ENCODE peak calls at places on chromosome 19, in seven cellular contexts. L is WERI-Rb-1, R is gastrocnemius medialis, N is glutamatergic neuron, M is pancreas, E is IMR-90, W is cardiac fibroblast. I is an unnamed sample.

GRCh38 chr19:10615429-10616023 is 9.8 kb upstream of the SLC44A2 start:
- DNase-seq in M (no peak), W (no peak), E (no peak), L (no peak), R (no peak), N (no peak), I (no peak)

GRCh38 chr19:51493776-51494175 is 7.8 kb downstream of the SIGLEC12 start:
- DNase-seq in N (no peak), R (no peak), W (no peak), M (no peak), E (no peak), L (no peak), I (no peak)

GRCh38 chr19:40283414-40284250 is 1.5 kb downstream of the AKT2 start:
- DNase-seq in W (no peak), N (peak; percentile 62), R (no peak), E (peak; percentile 19), L (no peak), M (peak; percentile 80), I (no peak)

GRCh38 chr19:53182202-53182601 is 11.0 kb downstream of the ZNF665 start:
- DNase-seq in R (no peak), M (no peak), W (peak; percentile 76), E (peak; percentile 66), L (no peak), N (no peak), I (no peak)

GRCh38 chr19:48415395-48415794 is 21.9 kb downstream of the GRIN2D start:
- DNase-seq in E (peak; percentile 36), N (peak; percentile 71), M (peak; percentile 62), R (peak; percentile 52), W (peak; percentile 58), L (peak; percentile 84), I (peak; percentile 65)

GRCh38 chr19:47340477-47341208 is 8.5 kb upstream of the DHX34 start:
- DNase-seq in L (no peak), R (no peak), M (no peak), E (no peak), W (no peak), N (no peak), I (no peak)

GRCh38 chr19:16319466-16319865 is 5.2 kb upstream of the KLF2 start:
- DNase-seq in E (peak; percentile 49), L (no peak), W (peak; percentile 76), M (no peak), N (no peak), R (no peak), I (no peak)

GRCh38 chr19:38049105-38049649 is 142.2 kb downstream of the SIPA1L3 start:
- DNase-seq in W (peak; percentile 68), M (no peak), L (no peak), N (no peak), R (no peak), E (no peak), I (no peak)

GRCh38 chr19:49932731-49933131 is 3.4 kb upstream of the NUP62 start:
- DNase-seq in W (no peak), L (no peak), R (no peak), N (no peak), E (no peak), M (no peak), I (no peak)

GRCh38 chr19:16330368-16330801 is 5.8 kb downstream of the KLF2 start:
- DNase-seq in M (peak; percentile 16), W (peak; percentile 92), L (no peak), R (peak; percentile 43), N (no peak), E (peak; percentile 90), I (no peak)

GRCh38 chr19:44723299-44723951 is 24.5 kb downstream of the CEACAM16 start:
- DNase-seq in N (no peak), R (no peak), E (no peak), W (no peak), M (no peak), L (no peak), I (no peak)

GRCh38 chr19:11673608-11674041 is 65.1 kb downstream of the ZNF823 start:
- DNase-seq in W (peak; percentile 71), N (peak; percentile 91), L (peak; percentile 69), M (peak; percentile 51), R (peak; percentile 16), E (peak; percentile 55), I (peak; percentile 47)

GRCh38 chr19:51123381-51124186 is 1.1 kb upstream of the SIGLEC9 start:
- DNase-seq in M (no peak), L (no peak), E (no peak), R (no peak), N (no peak), W (no peak), I (no peak)

GRCh38 chr19:15575406-15575805 is 39.6 kb upstream of the CYP4F8 start:
- DNase-seq in L (no peak), W (no peak), E (no peak), N (no peak), M (no peak), R (no peak), I (no peak)

GRCh38 chr19:22422220-22422619 is at the start of gene ZNF98:
- DNase-seq in R (peak; percentile 4), N (no peak), L (no peak), M (peak; percentile 44), E (no peak), W (no peak), I (no peak)

GRCh38 chr19:51093066-51093465 is 10.4 kb upstream of the KLK14 start:
- DNase-seq in M (no peak), R (no peak), L (no peak), N (no peak), E (no peak), W (no peak), I (no peak)

GRCh38 chr19:19460761-19461265 is 54.5 kb downstream of the TSSK6 start:
- DNase-seq in M (no peak), L (peak; percentile 28), N (peak; percentile 47), W (peak; percentile 55), E (peak; percentile 30), R (peak; percentile 54), I (peak; percentile 36)

GRCh38 chr19:29639086-29639485 is 26.2 kb upstream of the PLEKHF1 start:
- DNase-seq in N (no peak), L (no peak), E (no peak), M (no peak), R (no peak), W (no peak), I (no peak)

GRCh38 chr19:29634002-29634401 is 27.9 kb downstream of the POP4 start:
- DNase-seq in N (no peak), W (no peak), M (no peak), R (no peak), L (no peak), E (no peak), I (no peak)

GRCh38 chr19:29634731-29635130 is 28.6 kb downstream of the POP4 start:
- DNase-seq in R (no peak), L (no peak), W (no peak), E (no peak), M (no peak), N (no peak), I (no peak)

GRCh38 chr19:29635963-29636362 is 29.3 kb upstream of the PLEKHF1 start:
- DNase-seq in L (no peak), E (no peak), N (no peak), W (no peak), M (no peak), R (no peak), I (no peak)

DNA sequence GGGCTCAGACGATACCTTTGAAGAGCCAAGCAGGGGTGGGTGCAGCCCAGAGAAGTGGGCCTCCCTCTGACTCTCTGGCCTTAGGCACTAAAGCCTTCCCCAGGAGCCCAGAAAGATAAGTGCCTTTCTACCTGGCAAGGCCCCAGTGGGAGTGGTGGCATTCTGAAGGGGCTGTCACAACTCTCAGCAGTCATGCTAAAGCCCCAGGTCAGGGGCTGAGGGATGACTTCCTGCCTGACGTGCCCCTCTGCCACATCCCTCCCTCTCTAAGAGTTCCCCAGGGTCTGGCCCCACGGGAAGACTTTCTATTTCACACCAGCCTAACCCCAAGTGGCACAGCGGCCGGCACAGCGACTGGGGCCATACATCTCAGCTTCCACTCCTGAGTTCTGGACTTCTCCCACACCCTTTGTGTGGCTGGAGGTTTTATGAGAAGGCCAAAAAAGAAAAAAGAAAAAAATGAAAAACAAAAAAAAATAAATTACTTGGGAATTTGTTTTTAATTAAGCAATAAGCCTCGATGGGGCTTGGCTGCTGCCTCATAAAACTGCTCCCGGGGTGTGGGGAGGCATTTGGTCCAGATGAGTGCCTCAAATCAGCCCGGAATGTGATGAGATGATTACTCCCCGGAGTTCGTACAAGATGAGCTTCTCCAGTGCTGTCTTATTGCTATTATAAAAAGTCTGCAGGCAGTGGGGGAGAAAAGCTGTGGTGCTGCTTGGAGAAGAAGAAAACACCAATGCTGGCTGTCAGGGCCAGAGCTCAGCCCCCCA is 28.5 kb upstream of the PLEKHF1 start:
- DNase-seq in E (no peak), W (no peak), M (no peak), N (no peak), L (no peak), R (no peak), I (no peak)
- TF ChIP-seq CTCF in E (no peak), W (no peak), M (no peak), N (no peak), L (no peak), R (no peak), I (no peak)

GRCh38 chr19:27971869-27972268 is 1241.1 kb downstream of the UQCRFS1 start:
- DNase-seq in R (no peak), N (no peak), L (no peak), M (no peak), E (no peak), W (no peak), I (no peak)

GRCh38 chr19:27962260-27962659 is 1250.7 kb downstream of the UQCRFS1 start:
- DNase-seq in M (no peak), W (peak; percentile 15), N (no peak), R (no peak), E (no peak), L (no peak), I (no peak)

GRCh38 chr19:27964165-27964564 is 1248.8 kb downstream of the UQCRFS1 start:
- DNase-seq in L (no peak), W (peak; percentile 55), R (no peak), M (no peak), N (no peak), E (no peak), I (no peak)

GRCh38 chr19:27971071-27971470 is 1241.9 kb downstream of the UQCRFS1 start:
- DNase-seq in L (no peak), N (no peak), W (peak; percentile 7), R (no peak), E (no peak), M (no peak), I (peak; percentile 12)

GRCh38 chr19:27966390-27966816 is 1246.5 kb downstream of the UQCRFS1 start:
- DNase-seq in E (no peak), L (no peak), W (peak; percentile 49), M (no peak), R (no peak), N (no peak), I (no peak)
- TF ChIP-seq CTCF in E (peak; percentile 48), L (peak; percentile 53), W (peak; percentile 75), M (peak; percentile 43), R (no peak), N (peak; percentile 71), I (peak; percentile 68)

DNA sequence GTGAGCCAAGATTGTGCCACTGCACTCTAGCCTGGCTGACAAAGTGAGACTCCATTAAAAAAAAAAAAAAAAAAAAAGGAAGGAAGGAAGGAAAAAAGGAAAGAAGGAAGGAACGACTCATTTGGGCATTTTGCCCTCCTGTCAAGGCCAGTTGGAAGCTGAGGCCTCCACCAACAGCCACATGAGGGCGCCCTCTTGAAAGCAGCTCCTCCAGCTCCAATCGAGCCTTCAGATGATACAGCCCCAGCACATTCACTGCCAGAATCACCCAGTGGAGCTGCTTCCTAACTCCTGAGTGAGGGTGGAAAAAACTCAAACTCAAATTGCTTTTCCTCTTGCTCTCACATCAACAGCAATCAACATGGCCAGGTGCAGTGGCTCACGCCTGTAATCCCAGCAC is 40.9 kb downstream of the GNG7 start:
- DNase-seq in W (peak; percentile 25), E (no peak), M (no peak), N (no peak), R (no peak), L (peak; percentile 46), I (no peak)
- TF ChIP-seq CTCF in W (no peak), E (peak; percentile 9), M (no peak), N (no peak), R (no peak), L (peak; percentile 83), I (no peak)

GRCh38 chr19:18009412-18010066 is 1.6 kb downstream of the ARRDC2 start:
- DNase-seq in E (peak; percentile 17), W (peak; percentile 31), M (no peak), N (no peak), R (no peak), L (no peak), I (no peak)
- TF ChIP-seq CTCF in E (no peak), W (no peak), M (no peak), N (no peak), R (no peak), L (no peak), I (no peak)

I was measured in nephron progenitor cell.